ENCODE peak calls at places on chromosomes 4 and X, in nine cellular contexts. U is lower leg skin, V is left ventricle myocardium inferior, J is HCT116, S is foreskin fibroblast, K is cardiac muscle cell, A is endothelial cell, M is MCF 10A, D is fibroblast of lung. P is an unnamed sample.
A peak's percentile ranks its signal among the peaks of the same experiment; 100 is the strongest.

GRCh38 chrX:68822641-68823410 is 6.0 kb upstream of the EFNB1 start:
- DNase-seq in U (no peak), V (peak; percentile 38), J (peak; percentile 23), S (peak; percentile 22), K (peak; percentile 59), A (peak; percentile 46), M (peak; percentile 65), D (peak; percentile 59), P (no peak)

GRCh38 chr4:154707877-154708276 is 35.9 kb upstream of the LRAT start:
- DNase-seq in U (no peak), V (no peak), J (peak; percentile 88), S (no peak), K (no peak), A (no peak), M (peak; percentile 13), D (no peak), P (no peak)

GRCh38 chr4:158649111-158649680 is 22.5 kb downstream of the C4orf46 start:
- DNase-seq in U (no peak), V (no peak), J (no peak), S (no peak), K (no peak), A (no peak), M (peak; percentile 18), D (no peak), P (no peak)

GRCh38 chrX:18931972-18932371 is 51.9 kb downstream of the PHKA2 start:
- DNase-seq in U (no peak), V (no peak), J (no peak), S (peak; percentile 6), K (peak; percentile 24), A (peak; percentile 7), M (peak; percentile 24), D (peak; percentile 42), P (no peak)

GRCh38 chrX:68504237-68504636 is 5.4 kb downstream of the YIPF6 start:
- DNase-seq in U (no peak), V (no peak), J (no peak), S (peak; percentile 10), K (no peak), A (no peak), M (peak; percentile 70), D (peak; percentile 67), P (no peak)

GRCh38 chr4:4981427-4981826 is 37.8 kb downstream of the CYTL1 start:
- DNase-seq in U (peak; percentile 47), V (no peak), J (no peak), S (peak; percentile 22), K (no peak), A (no peak), M (peak; percentile 74), D (peak; percentile 16), P (no peak)

GRCh38 chr4:101475246-101475645 is 127.9 kb upstream of the PPP3CA start:
- DNase-seq in U (no peak), V (no peak), J (no peak), S (no peak), K (no peak), A (no peak), M (no peak), D (no peak), P (no peak)

GRCh38 chr4:109441858-109442480 is 8.4 kb downstream of the SEC24B start:
- DNase-seq in U (no peak), V (no peak), J (no peak), S (no peak), K (no peak), A (no peak), M (peak; percentile 55), D (no peak), P (no peak)

GRCh38 chr4:156971623-156972369 is at the start of gene PDGFC:
- DNase-seq in U (peak; percentile 58), V (peak; percentile 79), J (no peak), S (peak; percentile 85), K (peak; percentile 88), A (peak; percentile 85), M (peak; percentile 63), D (peak; percentile 64), P (peak; percentile 84)

GRCh38 chr4:156154978-156155377 is 201.3 kb upstream of the CTSO start:
- DNase-seq in U (no peak), V (no peak), J (no peak), S (no peak), K (no peak), A (no peak), M (no peak), D (peak; percentile 17), P (no peak)

DNA sequence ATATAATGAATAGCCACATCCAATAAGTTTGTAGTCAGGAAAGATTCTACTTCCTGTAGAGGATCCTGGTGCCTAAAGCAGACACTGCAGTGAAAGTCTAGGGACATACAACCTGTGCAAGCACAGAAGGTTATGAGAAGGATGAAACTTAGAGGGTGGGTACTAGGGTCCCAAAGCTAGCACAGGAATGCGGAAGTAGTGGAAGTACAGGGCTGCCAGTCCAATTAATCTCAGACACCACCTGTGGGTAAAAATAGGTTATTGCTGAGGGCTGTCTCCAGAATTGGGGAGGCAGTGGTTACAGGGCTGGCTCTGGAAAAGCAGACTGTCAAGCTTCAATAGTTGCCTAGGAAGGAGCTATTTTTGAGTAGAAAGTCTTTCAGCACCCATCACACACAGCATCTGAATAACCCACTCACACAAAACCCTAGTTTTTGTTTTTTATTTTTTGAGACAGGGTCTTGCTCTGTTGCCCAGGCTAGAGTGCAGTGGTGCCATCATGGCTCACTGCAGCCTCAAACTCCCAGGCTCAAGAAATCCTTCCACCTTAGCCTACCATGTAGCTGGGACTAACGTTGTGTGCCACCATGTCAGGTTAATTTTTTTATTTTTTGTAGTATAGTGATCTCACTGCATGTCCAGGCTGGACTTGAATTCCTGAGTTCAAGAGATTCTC is 50.8 kb upstream of the ELF2 start:
- DNase-seq in U (no peak), V (no peak), J (peak; percentile 12), S (no peak), K (peak; percentile 34), A (peak; percentile 9), M (peak; percentile 51), D (no peak), P (no peak)
- TF ChIP-seq CTCF in U (no peak), V (peak; percentile 37), J (peak; percentile 48), S (peak; percentile 4), K (no peak), A (no peak), M (peak; percentile 5), D (peak; percentile 9), P (no peak)

GRCh38 chrX:153493085-153493484 is 1.7 kb upstream of the BGN start:
- DNase-seq in U (no peak), V (no peak), J (no peak), S (no peak), K (no peak), A (no peak), M (no peak), D (no peak), P (no peak)

GRCh38 chrX:153495362-153495751 is 577 bp downstream of the BGN start:
- DNase-seq in U (peak; percentile 21), V (peak; percentile 31), J (no peak), S (no peak), K (no peak), A (no peak), M (peak; percentile 23), D (peak; percentile 39), P (no peak)

GRCh38 chrX:153495903-153496629 is 1.3 kb downstream of the BGN start:
- DNase-seq in U (no peak), V (no peak), J (no peak), S (no peak), K (no peak), A (no peak), M (no peak), D (no peak), P (no peak)

GRCh38 chrX:153494061-153494460 is 719 bp upstream of the BGN start:
- DNase-seq in U (no peak), V (no peak), J (no peak), S (no peak), K (no peak), A (no peak), M (no peak), D (no peak), P (no peak)

DNA sequence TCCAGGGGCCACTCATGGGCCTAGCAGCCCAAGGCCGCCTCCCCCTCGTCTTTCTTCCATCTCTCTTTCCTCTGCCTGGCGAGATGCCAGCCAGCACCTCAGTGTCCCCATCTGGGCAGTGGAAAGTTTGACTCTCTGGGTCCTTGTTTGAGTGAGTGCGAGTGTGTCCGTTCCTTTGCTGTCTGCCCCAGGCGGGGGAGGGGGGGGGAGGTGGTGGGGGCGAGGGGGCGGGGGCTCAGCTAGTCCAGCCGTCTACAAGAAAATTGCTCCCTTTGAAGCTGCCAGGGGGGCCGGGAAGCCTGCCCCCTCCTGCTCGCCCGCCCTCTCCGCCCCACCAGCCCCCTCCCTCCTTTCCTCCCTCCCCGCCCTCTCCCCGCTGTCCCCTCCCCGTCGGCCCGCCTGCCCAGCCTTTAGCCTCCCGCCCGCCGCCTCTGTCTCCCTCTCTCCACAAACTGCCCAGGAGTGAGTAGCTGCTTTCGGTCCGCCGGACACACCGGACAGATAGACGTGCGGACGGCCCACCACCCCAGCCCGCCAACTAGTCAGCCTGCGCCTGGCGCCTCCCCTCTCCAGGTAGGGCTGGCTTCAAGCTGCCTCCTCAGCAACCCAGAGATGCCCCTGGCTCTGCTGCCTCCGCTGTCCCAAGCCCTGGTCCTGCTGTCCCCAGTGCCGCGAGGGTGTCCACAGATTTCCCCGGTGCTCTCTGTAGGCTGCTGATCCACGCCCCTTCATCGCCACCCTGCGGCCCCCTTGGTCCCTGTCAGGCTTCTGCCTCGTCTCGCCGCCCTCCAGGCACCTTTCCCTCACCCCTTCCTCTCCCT is at the start of gene BGN:
- DNase-seq in U (no peak), V (peak; percentile 57), J (no peak), S (peak; percentile 42), K (peak; percentile 44), A (peak; percentile 50), M (no peak), D (peak; percentile 41), P (no peak)
- TF ChIP-seq CTCF in U (no peak), V (peak; percentile 44), J (no peak), S (peak; percentile 43), K (peak; percentile 48), A (no peak), M (no peak), D (peak; percentile 43), P (peak; percentile 58)

GRCh38 chr4:70913947-70914445 is 11.8 kb downstream of the MOB1B start:
- DNase-seq in U (no peak), V (no peak), J (no peak), S (no peak), K (no peak), A (no peak), M (no peak), D (peak; percentile 62), P (no peak)
- TF ChIP-seq CTCF in U (no peak), V (no peak), J (no peak), S (no peak), K (no peak), A (no peak), M (no peak), D (peak; percentile 18), P (no peak)

DNA sequence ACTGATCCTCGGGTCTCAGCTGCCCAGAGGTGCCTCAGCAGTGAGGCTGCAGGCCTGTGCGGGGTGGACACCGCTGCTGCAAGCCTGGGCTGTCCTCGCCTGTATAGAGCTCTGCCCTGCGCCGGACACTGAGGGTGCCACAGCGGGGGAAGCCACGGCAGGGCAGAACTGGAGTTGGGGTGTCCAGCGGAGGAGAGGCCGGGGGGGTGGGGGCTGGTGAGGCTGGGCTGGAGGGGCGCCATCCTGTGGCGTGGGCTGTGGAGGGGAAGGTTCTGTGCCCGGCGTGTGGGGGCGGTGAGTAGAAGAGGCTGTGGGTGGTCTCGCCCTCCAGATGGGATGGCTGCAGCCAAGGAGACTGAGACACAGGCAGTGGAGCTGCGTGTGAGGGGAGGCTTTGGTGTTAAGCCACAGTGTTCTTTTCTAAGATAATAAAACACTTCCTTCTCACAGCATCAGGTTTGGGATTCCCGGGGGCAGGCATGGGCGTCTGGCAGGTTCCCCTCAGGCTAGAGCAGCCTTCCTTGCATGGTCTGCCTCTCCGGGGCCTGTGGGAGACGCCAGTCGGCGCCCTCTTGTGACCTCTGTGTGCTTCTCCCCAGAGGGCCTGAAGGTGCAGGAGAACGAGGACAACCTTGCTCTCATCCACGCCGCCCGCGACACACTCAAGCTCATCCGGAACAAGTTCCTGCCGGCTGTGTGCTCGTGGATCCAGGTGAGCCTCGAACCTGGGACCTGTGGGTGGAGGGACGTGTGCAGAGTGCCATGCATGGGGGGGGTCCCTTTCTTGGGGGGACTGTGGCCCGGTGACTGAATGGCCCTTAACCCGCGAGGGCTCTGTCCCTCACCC is 7.4 kb downstream of the UVSSA start:
- DNase-seq in U (no peak), V (no peak), J (no peak), S (no peak), K (no peak), A (no peak), M (no peak), D (no peak), P (no peak)
- TF ChIP-seq CTCF in U (no peak), V (no peak), J (no peak), S (no peak), K (no peak), A (no peak), M (no peak), D (no peak), P (no peak)

P was measured in type B pancreatic cell.